ENCODE peak calls at places on chromosomes 5 and 9, in four cellular contexts. B is K562, X is SK-N-SH, P is GM12878. D is an unnamed sample.

GRCh38 chr9:97517331-97518089 is 16.0 kb downstream of the TMOD1 start:
- DNase-seq in B (peak), P (no peak), X (no peak), D (no peak)

GRCh38 chr9:93684806-93685553 is 108.6 kb downstream of the PHF2 start:
- DNase-seq in X (no peak), B (peak), P (no peak), D (peak)

GRCh38 chr5:1393571-1394501 is 48.9 kb upstream of the CLPTM1L start:
- DNase-seq in B (no peak), X (no peak), P (no peak), D (no peak)

GRCh38 chr9:128372784-128373183 is 1.6 kb downstream of the URM1 start:
- DNase-seq in X (no peak), B (no peak), P (no peak), D (no peak)

GRCh38 chr9:99368341-99369326 is 146.6 kb downstream of the SEC61B start:
- DNase-seq in B (no peak), P (peak), X (no peak), D (no peak)

GRCh38 chr9:4828776-4829175 is 36.0 kb downstream of the RCL1 start:
- DNase-seq in B (no peak), X (no peak), P (no peak), D (no peak)

GRCh38 chr5:157186309-157187045 is 5.8 kb downstream of the ITK start:
- DNase-seq in B (no peak), P (no peak), X (no peak), D (no peak)

GRCh38 chr9:84851935-84852585 is 182.5 kb downstream of the NTRK2 start:
- DNase-seq in B (no peak), X (no peak), P (no peak), D (peak)

GRCh38 chr9:110183208-110184145 is 24.5 kb downstream of the C9orf152 start:
- DNase-seq in X (peak), B (peak), P (peak), D (peak)

GRCh38 chr5:127089206-127089605 is 15.9 kb upstream of the C5orf63 start:
- DNase-seq in P (no peak), X (no peak), B (no peak), D (no peak)

GRCh38 chr5:132257131-132258101 is at the start of gene PDLIM4:
- DNase-seq in B (peak), P (no peak), X (peak), D (no peak)

GRCh38 chr5:99586878-99587277 is 658.1 kb upstream of the CHD1 start:
- DNase-seq in X (no peak), B (no peak), P (no peak), D (no peak)

GRCh38 chr9:131049829-131050715 is 41.1 kb downstream of the LAMC3 start:
- DNase-seq in B (peak), X (no peak), P (no peak), D (no peak)

GRCh38 chr5:165786073-165786472 is 2280.7 kb downstream of the MAT2B start:
- DNase-seq in X (no peak), B (no peak), P (no peak), D (no peak)

GRCh38 chr9:91395553-91396470 is 27.8 kb downstream of the NFIL3 start:
- DNase-seq in X (no peak), P (peak), B (no peak), D (no peak)

GRCh38 chr9:133536080-133536479 is 1.6 kb downstream of the ADAMTSL2 start:
- DNase-seq in P (no peak), B (no peak), X (no peak), D (no peak)

GRCh38 chr5:170226661-170227060 is 6.1 kb upstream of the C5orf58 start:
- DNase-seq in P (no peak), X (peak), B (no peak), D (no peak)

GRCh38 chr9:129347323-129348120 is 169.5 kb upstream of the IER5L start:
- DNase-seq in P (no peak), B (no peak), X (peak), D (no peak)

GRCh38 chr5:140202078-140202477 is 27.1 kb downstream of the CYSTM1 start:
- DNase-seq in X (no peak), P (no peak), B (no peak), D (no peak)

GRCh38 chr9:4489919-4490704 is at the start of gene SLC1A1:
- DNase-seq in X (peak), P (peak), B (no peak), D (no peak)

GRCh38 chr5:126122942-126123341 is 300.3 kb upstream of the GRAMD2B start:
- DNase-seq in P (no peak), X (no peak), B (no peak), D (no peak)

GRCh38 chr5:65926893-65927292 is 518 bp downstream of the ERBIN start:
- DNase-seq in X (no peak), P (no peak), B (no peak), D (no peak)

GRCh38 chr9:134146774-134147493 is 11.1 kb downstream of the WDR5 start:
- DNase-seq in P (no peak), X (no peak), B (no peak), D (no peak)

DNA sequence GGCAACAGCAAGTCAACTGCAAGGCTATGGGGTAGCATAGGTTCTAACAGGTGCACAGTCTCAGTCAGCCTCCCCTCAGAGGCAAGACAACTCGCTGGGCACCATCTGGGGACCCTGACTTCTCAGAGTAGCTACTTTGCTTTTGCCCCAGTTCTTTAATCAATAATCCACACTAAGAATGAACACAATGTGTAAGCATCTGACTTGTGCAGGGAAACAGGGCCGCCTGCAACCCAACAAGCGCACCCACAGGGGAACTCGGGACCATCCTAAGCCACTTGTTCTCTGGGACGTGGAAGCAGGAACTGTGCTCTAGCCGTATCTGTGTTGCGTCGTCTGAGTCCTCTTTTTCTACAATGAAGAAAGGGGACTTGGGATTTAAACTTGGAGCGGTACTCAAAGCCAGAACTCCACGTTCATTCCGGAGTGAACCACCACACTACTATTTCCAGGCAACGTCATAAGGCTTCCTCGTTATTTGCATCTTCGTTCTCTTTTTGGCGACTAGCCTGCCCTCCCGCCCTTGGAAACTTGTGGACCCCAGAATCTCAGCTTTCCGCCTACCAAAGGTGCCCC is 1.8 kb downstream of the MOB3B start:
- DNase-seq in P (no peak), B (no peak), X (no peak), D (no peak)
- TF ChIP-seq NRF1 in P (no peak), B (no peak), X (no peak), D (no peak)

GRCh38 chr5:108418172-108418571 is 36.3 kb upstream of the FBXL17 start:
- DNase-seq in X (no peak), B (no peak), P (no peak), D (no peak)
- TF ChIP-seq NRF1 in X (no peak), B (no peak), P (no peak), D (no peak)

DNA sequence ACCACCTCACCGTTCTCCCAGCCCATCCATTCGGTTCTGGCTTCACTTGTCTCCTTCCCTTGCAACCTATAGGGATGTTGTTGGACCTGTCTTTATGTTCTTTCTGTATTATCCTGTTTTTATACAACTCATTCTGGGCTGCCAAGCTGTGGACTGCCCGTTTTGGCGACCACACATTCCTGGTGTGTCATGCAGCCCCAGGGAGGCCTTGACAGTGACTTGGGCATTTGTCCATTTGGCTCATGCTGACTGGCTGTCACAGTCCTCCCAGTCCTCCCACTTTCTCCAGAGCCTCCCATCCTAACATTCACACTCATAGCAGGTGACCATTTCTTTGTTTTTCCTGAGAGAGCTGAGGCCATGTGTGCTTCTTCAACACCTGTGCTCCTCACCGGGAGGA is 136.4 kb downstream of the SLF1 start:
- DNase-seq in B (no peak), P (no peak), X (no peak), D (no peak)
- TF ChIP-seq NRF1 in B (no peak), P (no peak), X (no peak), D (no peak)

GRCh38 chr5:141369994-141370848 is at the start of gene PCDHGB3:
- DNase-seq in X (no peak), P (no peak), B (peak), D (no peak)
- TF ChIP-seq NRF1 in X (no peak), P (no peak), B (no peak), D (no peak)

D was measured in H1.